ENCODE peak calls at places on chromosomes 2 and 18, in eight cellular contexts. K is upper lobe of right lung; M is RWPE2; V is sciatic nerve; J is heart right ventricle; X is foreskin keratinocyte; H is stimulated activated naive B cell treated with anti-CD40 and anti-IgM and Interleukin-4, amounts not matched to agents 10 μg/mL and 1 μg/mL and 100 μg/mL, for 72 hours; F is activated T-helper 17 cell treated with anti-CD3 and anti-CD28 coated beads, Interleukin-2, amount 50 U/mL, for 72 hours. O is an unnamed sample.

GRCh38 chr2:45652090-45653050 is 895 bp downstream of the PRKCE start:
- ATAC-seq in K (peak; percentile 9), M (no peak), V (peak; percentile 21), J (peak; percentile 7), X (no peak), H (no peak), F (no peak), O (no peak)

GRCh38 chr2:141125432-141125831 is 1005.4 kb downstream of the LRP1B start:
- ATAC-seq in K (no peak), M (no peak), V (no peak), J (no peak), X (no peak), H (no peak), F (no peak), O (no peak)

GRCh38 chr2:160228141-160228963 is 28.3 kb upstream of the ITGB6 start:
- ATAC-seq in K (peak; percentile 60), M (peak; percentile 72), V (no peak), J (no peak), X (peak; percentile 69), H (no peak), F (no peak), O (no peak)

GRCh38 chr2:75570948-75571729 is 10.4 kb upstream of the EVA1A start:
- ATAC-seq in K (peak; percentile 91), M (no peak), V (peak; percentile 95), J (no peak), X (peak; percentile 4), H (no peak), F (no peak), O (no peak)

GRCh38 chr18:47990981-47991380 is 60.5 kb upstream of the SMAD2 start:
- ATAC-seq in K (no peak), M (no peak), V (no peak), J (no peak), X (no peak), H (peak; percentile 39), F (no peak), O (no peak)

GRCh38 chr2:26542676-26543505 is 65.0 kb upstream of the OTOF start:
- ATAC-seq in K (no peak), M (peak; percentile 41), V (no peak), J (no peak), X (no peak), H (no peak), F (no peak), O (no peak)

GRCh38 chr18:62384610-62385097 is 59.5 kb downstream of the TNFRSF11A start:
- ATAC-seq in K (no peak), M (peak; percentile 53), V (peak; percentile 28), J (peak; percentile 62), X (peak; percentile 87), H (no peak), F (peak; percentile 49), O (no peak)

GRCh38 chr18:32771169-32771751 is 1.6 kb downstream of the KLHL14 start:
- ATAC-seq in K (peak; percentile 14), M (peak; percentile 71), V (peak; percentile 37), J (no peak), X (peak; percentile 42), H (peak; percentile 32), F (no peak), O (peak; percentile 6)

GRCh38 chr2:67564626-67565025 is 167.5 kb downstream of the ETAA1 start:
- ATAC-seq in K (no peak), M (no peak), V (no peak), J (no peak), X (no peak), H (no peak), F (no peak), O (no peak)

GRCh38 chr2:232321817-232322559 is 56.6 kb upstream of the ALPP start:
- ATAC-seq in K (no peak), M (no peak), V (no peak), J (no peak), X (no peak), H (no peak), F (no peak), O (no peak)

GRCh38 chr2:99635710-99636431 is 146.1 kb upstream of the REV1 start:
- ATAC-seq in K (peak; percentile 24), M (no peak), V (peak; percentile 73), J (peak; percentile 78), X (no peak), H (no peak), F (no peak), O (peak; percentile 66)

GRCh38 chr2:228224410-228224809 is 42.9 kb upstream of the SPHKAP start:
- ATAC-seq in K (no peak), M (peak; percentile 49), V (no peak), J (no peak), X (no peak), H (no peak), F (no peak), O (no peak)